ENCODE peak calls at places on chromosomes 6 and 20, in ten cellular contexts. E is lower lobe of right lung; P is stimulated activated naive B cell treated with anti-CD40 and anti-IgM and Interleukin-4, amounts not matched to agents 10 μg/mL and 1 μg/mL and 100 μg/mL, for 72 hours; M is AG08396; Q is HCT116; S is nucleus accumbens; J is upper lobe of right lung; A is NCI-H748 treated with DMSO at 0.1 percent for 48 hours; W is CD8-positive, alpha-beta T cell; D is T-helper 1 cell. B is an unnamed sample.

GRCh38 chr6:163324928-163325784 is 89.4 kb upstream of the QKI start:
- DNase-seq in E (peak; percentile 67), M (peak; percentile 65), P (no peak), A (no peak), Q (no peak), W (no peak), D (no peak), S (peak; percentile 45), J (no peak), B (peak; percentile 52)

GRCh38 chr20:33648396-33649004 is 13.6 kb upstream of the C20orf144 start:
- DNase-seq in W (no peak), D (no peak), M (peak; percentile 39), Q (no peak), J (peak; percentile 56), E (no peak), A (no peak), P (no peak), S (no peak), B (no peak)

GRCh38 chr6:9456241-9456658 is 958.6 kb downstream of the TFAP2A start:
- DNase-seq in E (no peak), W (no peak), D (no peak), M (no peak), A (peak; percentile 87), P (no peak), S (no peak), J (no peak), Q (no peak), B (no peak)

GRCh38 chr6:11770546-11771466 is 7.8 kb downstream of the ADTRP start:
- DNase-seq in M (peak; percentile 84), Q (peak; percentile 89), A (no peak), E (peak; percentile 88), J (peak; percentile 91), D (no peak), P (no peak), S (no peak), W (no peak), B (peak; percentile 74)

GRCh38 chr6:44542401-44543116 is 155.1 kb downstream of the CDC5L start:
- DNase-seq in W (no peak), M (peak; percentile 26), A (no peak), Q (no peak), S (no peak), D (no peak), P (no peak), E (no peak), J (no peak), B (no peak)

GRCh38 chr6:111615916-111616612 is 10.4 kb upstream of the TRAF3IP2 start:
- DNase-seq in E (no peak), D (no peak), W (no peak), M (no peak), P (no peak), Q (no peak), A (no peak), S (no peak), J (no peak), B (no peak)

GRCh38 chr6:15962449-15962764 is 166.5 kb upstream of the MYLIP start:
- DNase-seq in M (peak; percentile 59), A (no peak), D (no peak), E (no peak), P (no peak), S (no peak), J (no peak), W (no peak), Q (no peak), B (no peak)

GRCh38 chr6:16543491-16543890 is 217.8 kb downstream of the ATXN1 start:
- DNase-seq in D (no peak), A (no peak), J (no peak), S (no peak), M (no peak), Q (no peak), E (no peak), W (no peak), P (no peak), B (no peak)

GRCh38 chr6:158861686-158862381 is 42.7 kb upstream of the EZR start:
- DNase-seq in M (no peak), J (no peak), D (no peak), S (no peak), A (peak; percentile 57), E (no peak), P (no peak), W (no peak), Q (no peak), B (no peak)

GRCh38 chr6:30988209-30988825 is 4.8 kb downstream of the MUC21 start:
- DNase-seq in W (no peak), A (no peak), Q (no peak), P (no peak), M (no peak), D (no peak), S (no peak), J (no peak), E (no peak), B (peak; percentile 35)

GRCh38 chr6:33320315-33321181 is 3.0 kb upstream of the ZBTB22 start:
- DNase-seq in M (peak; percentile 78), P (no peak), W (no peak), S (no peak), D (no peak), J (no peak), E (no peak), A (no peak), Q (no peak), B (peak; percentile 59)

GRCh38 chr20:34213213-34213612 is 28.0 kb upstream of the ASIP start:
- DNase-seq in E (no peak), M (no peak), D (no peak), P (no peak), A (no peak), Q (no peak), J (no peak), S (no peak), W (no peak), B (no peak)

GRCh38 chr6:31701666-31702420 is 1.3 kb downstream of the ABHD16A start:
- DNase-seq in A (peak; percentile 19), W (no peak), Q (no peak), M (peak; percentile 54), E (no peak), S (no peak), P (no peak), D (no peak), J (no peak), B (no peak)

GRCh38 chr6:11069760-11070159 is 23.9 kb upstream of the SMIM13 start:
- DNase-seq in Q (no peak), E (no peak), S (no peak), P (no peak), J (no peak), D (no peak), A (no peak), W (no peak), M (no peak), B (no peak)

GRCh38 chr20:50635676-50636600 is 55.4 kb downstream of the RIPOR3 start:
- DNase-seq in W (peak; percentile 40), S (no peak), A (no peak), E (peak; percentile 74), P (peak; percentile 41), D (peak; percentile 34), J (peak; percentile 83), Q (peak; percentile 67), M (peak; percentile 79), B (peak; percentile 81)

GRCh38 chr6:3612341-3613041 is 139.0 kb downstream of the PXDC1 start:
- DNase-seq in Q (peak; percentile 68), S (no peak), P (no peak), W (no peak), A (peak; percentile 98), J (no peak), D (no peak), E (no peak), M (peak; percentile 32), B (no peak)

GRCh38 chr6:106056060-106056737 is 29.9 kb upstream of the PRDM1 start:
- DNase-seq in Q (no peak), M (no peak), E (no peak), D (no peak), J (no peak), A (no peak), W (no peak), S (no peak), P (no peak), B (no peak)

GRCh38 chr6:3139090-3139903 is 18.0 kb downstream of the TUBB2A start:
- DNase-seq in W (no peak), P (peak; percentile 14), S (no peak), A (peak; percentile 81), Q (no peak), M (peak; percentile 85), J (peak; percentile 74), E (peak; percentile 61), D (no peak), B (peak; percentile 64)

GRCh38 chr20:40769677-40770285 is 80.7 kb upstream of the MAFB start:
- DNase-seq in P (no peak), E (no peak), A (no peak), J (no peak), D (no peak), Q (no peak), M (no peak), S (no peak), W (no peak), B (no peak)

B was measured in stomach.